ENCODE peak calls at places on chromosomes 1 and 21, in four cellular contexts. P is mesendoderm, T is iris pigment epithelial cell, W is iPS-NIHi11. S is an unnamed sample.

GRCh38 chr21:42974832-42975820 is 764 bp downstream of the PKNOX1 start:
- DNase-seq in P (peak), T (peak), W (peak), S (peak)

GRCh38 chr1:12518956-12519707 is 98.9 kb downstream of the DHRS3 start:
- DNase-seq in P (no peak), T (peak), W (no peak), S (peak)

GRCh38 chr1:114466334-114467014 is 44.5 kb downstream of the TRIM33 start:
- DNase-seq in P (peak), T (no peak), W (no peak), S (no peak)

GRCh38 chr1:2354511-2355407 is 36.6 kb downstream of the MORN1 start:
- DNase-seq in P (no peak), T (no peak), W (no peak), S (no peak)

GRCh38 chr21:44519346-44520325 is 20.4 kb downstream of the KRTAP10-1 start:
- DNase-seq in P (no peak), T (no peak), W (no peak), S (no peak)

GRCh38 chr21:43925096-43925481 is 60.1 kb downstream of the AGPAT3 start:
- DNase-seq in P (peak), T (no peak), W (no peak), S (no peak)

GRCh38 chr1:200610846-200611245 is 9.7 kb downstream of the KIF14 start:
- DNase-seq in P (no peak), T (peak), W (no peak), S (no peak)

GRCh38 chr1:34824817-34825454 is 32.1 kb downstream of the GJA4 start:
- DNase-seq in P (no peak), T (no peak), W (no peak), S (no peak)

GRCh38 chr1:55526716-55527115 is 311.6 kb upstream of the USP24 start:
- DNase-seq in P (peak), T (no peak), W (no peak), S (no peak)

GRCh38 chr1:245261786-245262185 is 107.0 kb downstream of the KIF26B start:
- DNase-seq in P (no peak), T (no peak), W (no peak), S (no peak)

GRCh38 chr1:26132128-26132824 is 20.7 kb downstream of the PDIK1L start:
- DNase-seq in P (peak), T (no peak), W (peak), S (no peak)

GRCh38 chr1:93728480-93729131 is 47.0 kb upstream of the BCAR3 start:
- DNase-seq in P (no peak), T (no peak), W (no peak), S (peak)

GRCh38 chr21:41168391-41169257 is 664 bp downstream of the BACE2 start:
- DNase-seq in P (peak), T (peak), W (peak), S (peak)

GRCh38 chr1:6724517-6725141 is 23.0 kb upstream of the DNAJC11 start:
- DNase-seq in P (peak), T (peak), W (no peak), S (no peak)

GRCh38 chr1:235083589-235084323 is 44.9 kb downstream of the TOMM20 start:
- DNase-seq in P (peak), T (peak), W (peak), S (peak)

GRCh38 chr1:9181990-9182783 is 52.4 kb upstream of the H6PD start:
- DNase-seq in P (peak), T (peak), W (peak), S (no peak)

GRCh38 chr21:36059823-36060158 is 535 bp downstream of the SETD4 start:
- DNase-seq in P (no peak), T (no peak), W (peak), S (no peak)

GRCh38 chr1:246930830-246931548 is 759 bp downstream of the AHCTF1 start:
- DNase-seq in P (peak), T (peak), W (peak), S (peak)

GRCh38 chr1:153349363-153350340 is 1.0 kb upstream of the PGLYRP4 start:
- DNase-seq in P (no peak), T (no peak), W (no peak), S (no peak)

GRCh38 chr21:32940079-32941014 is 85.4 kb upstream of the OLIG2 start:
- DNase-seq in P (peak), T (peak), W (peak), S (peak)

GRCh38 chr1:79859212-79859948 is 852.9 kb upstream of the ADGRL4 start:
- DNase-seq in P (peak), T (peak), W (no peak), S (peak)

GRCh38 chr1:85546748-85547147 is 33.8 kb upstream of the CCN1 start:
- DNase-seq in P (no peak), T (no peak), W (no peak), S (no peak)

GRCh38 chr1:12275370-12275769 is 45.5 kb downstream of the VPS13D start:
- DNase-seq in P (peak), T (peak), W (peak), S (peak)

GRCh38 chr1:34378968-34379729 is 202.4 kb downstream of the C1orf94 start:
- DNase-seq in P (peak), T (no peak), W (no peak), S (no peak)

GRCh38 chr1:52554756-52555155 is 1.9 kb upstream of the TUT4 start:
- DNase-seq in P (peak), T (peak), W (no peak), S (no peak)

GRCh38 chr1:229907884-229908633 is 159.0 kb upstream of the GALNT2 start:
- DNase-seq in P (no peak), T (no peak), W (no peak), S (no peak)

GRCh38 chr1:53392460-53392859 is 64.6 kb upstream of the LRP8 start:
- DNase-seq in P (no peak), T (no peak), W (no peak), S (no peak)

GRCh38 chr1:211923065-211923464 is 92.5 kb upstream of the LPGAT1 start:
- DNase-seq in P (no peak), T (no peak), W (no peak), S (no peak)

GRCh38 chr1:119681560-119681959 is 30.2 kb upstream of the PHGDH start:
- DNase-seq in P (no peak), T (no peak), W (no peak), S (no peak)

GRCh38 chr1:170415734-170416372 is 116.1 kb upstream of the GORAB start:
- DNase-seq in P (no peak), T (no peak), W (no peak), S (no peak)